ENCODE peak calls at places on chromosome 6, in seven cellular contexts. One of them, this sample, is unnamed.

GRCh38 chr6:159984268-159984786 is 15.4 kb downstream of the IGF2R start:
- DNase-seq in neuronal stem cell: no peak
- DNase-seq in H1: no peak
- DNase-seq in mesenchymal stem cell: peak
- DNase-seq in H9: no peak
- DNase-seq in mesendoderm: no peak
- DNase-seq in trophoblast cell: peak
- DNase-seq in this sample: peak

GRCh38 chr6:54694928-54695532 is 151.5 kb upstream of the FAM83B start:
- DNase-seq in neuronal stem cell: no peak
- DNase-seq in H1: no peak
- DNase-seq in mesenchymal stem cell: no peak
- DNase-seq in H9: no peak
- DNase-seq in mesendoderm: no peak
- DNase-seq in trophoblast cell: no peak
- DNase-seq in this sample: no peak

GRCh38 chr6:156190270-156190669 is 586.9 kb upstream of the ARID1B start:
- DNase-seq in neuronal stem cell: no peak
- DNase-seq in H1: no peak
- DNase-seq in mesenchymal stem cell: no peak
- DNase-seq in H9: no peak
- DNase-seq in mesendoderm: no peak
- DNase-seq in trophoblast cell: no peak
- DNase-seq in this sample: no peak

GRCh38 chr6:4316867-4317400 is 181.6 kb upstream of the ECI2 start:
- DNase-seq in neuronal stem cell: no peak
- DNase-seq in H1: no peak
- DNase-seq in mesenchymal stem cell: peak
- DNase-seq in H9: no peak
- DNase-seq in mesendoderm: peak
- DNase-seq in trophoblast cell: peak
- DNase-seq in this sample: peak

GRCh38 chr6:137699036-137699683 is 167.9 kb upstream of the TNFAIP3 start:
- DNase-seq in neuronal stem cell: no peak
- DNase-seq in H1: no peak
- DNase-seq in mesenchymal stem cell: peak
- DNase-seq in H9: no peak
- DNase-seq in mesendoderm: no peak
- DNase-seq in trophoblast cell: peak
- DNase-seq in this sample: peak

GRCh38 chr6:44064089-44064947 is 62.9 kb downstream of the MRPL14 start:
- DNase-seq in neuronal stem cell: no peak
- DNase-seq in H1: no peak
- DNase-seq in mesenchymal stem cell: peak
- DNase-seq in H9: no peak
- DNase-seq in mesendoderm: peak
- DNase-seq in trophoblast cell: peak
- DNase-seq in this sample: peak

GRCh38 chr6:157089851-157090250 is 233.5 kb downstream of the TMEM242 start:
- DNase-seq in neuronal stem cell: no peak
- DNase-seq in H1: no peak
- DNase-seq in mesenchymal stem cell: no peak
- DNase-seq in H9: peak
- DNase-seq in mesendoderm: peak
- DNase-seq in trophoblast cell: peak
- DNase-seq in this sample: no peak

GRCh38 chr6:127110712-127111111 is 7.8 kb upstream of the RSPO3 start:
- DNase-seq in neuronal stem cell: no peak
- DNase-seq in H1: no peak
- DNase-seq in mesenchymal stem cell: no peak
- DNase-seq in H9: no peak
- DNase-seq in mesendoderm: peak
- DNase-seq in trophoblast cell: no peak
- DNase-seq in this sample: no peak

GRCh38 chr6:15462717-15463525 is 199.9 kb downstream of the DTNBP1 start:
- DNase-seq in neuronal stem cell: no peak
- DNase-seq in H1: no peak
- DNase-seq in mesenchymal stem cell: no peak
- DNase-seq in H9: no peak
- DNase-seq in mesendoderm: no peak
- DNase-seq in trophoblast cell: peak
- DNase-seq in this sample: peak

GRCh38 chr6:31572041-31572911 is at the start of gene LTA:
- DNase-seq in neuronal stem cell: no peak
- DNase-seq in H1: no peak
- DNase-seq in mesenchymal stem cell: no peak
- DNase-seq in H9: no peak
- DNase-seq in mesendoderm: no peak
- DNase-seq in trophoblast cell: no peak
- DNase-seq in this sample: no peak

GRCh38 chr6:36662827-36663256 is 15.7 kb upstream of the CDKN1A start:
- DNase-seq in neuronal stem cell: no peak
- DNase-seq in H1: no peak
- DNase-seq in mesenchymal stem cell: no peak
- DNase-seq in H9: no peak
- DNase-seq in mesendoderm: no peak
- DNase-seq in trophoblast cell: peak
- DNase-seq in this sample: no peak

GRCh38 chr6:19303381-19303780 is 533.8 kb upstream of the ID4 start:
- DNase-seq in neuronal stem cell: no peak
- DNase-seq in H1: no peak
- DNase-seq in mesenchymal stem cell: no peak
- DNase-seq in H9: no peak
- DNase-seq in mesendoderm: no peak
- DNase-seq in trophoblast cell: no peak
- DNase-seq in this sample: no peak

GRCh38 chr6:159421586-159421985 is 252.4 kb downstream of the FNDC1 start:
- DNase-seq in neuronal stem cell: no peak
- DNase-seq in H1: peak
- DNase-seq in mesenchymal stem cell: no peak
- DNase-seq in H9: peak
- DNase-seq in mesendoderm: no peak
- DNase-seq in trophoblast cell: no peak
- DNase-seq in this sample: no peak

GRCh38 chr6:153231048-153231635 is 100.1 kb upstream of the RGS17 start:
- DNase-seq in neuronal stem cell: peak
- DNase-seq in H1: peak
- DNase-seq in mesenchymal stem cell: peak
- DNase-seq in H9: peak
- DNase-seq in mesendoderm: peak
- DNase-seq in trophoblast cell: peak
- DNase-seq in this sample: peak

GRCh38 chr6:111642463-111643158 is 36.9 kb upstream of the TRAF3IP2 start:
- DNase-seq in neuronal stem cell: no peak
- DNase-seq in H1: peak
- DNase-seq in mesenchymal stem cell: peak
- DNase-seq in H9: peak
- DNase-seq in mesendoderm: peak
- DNase-seq in trophoblast cell: peak
- DNase-seq in this sample: peak

GRCh38 chr6:98156580-98156979 is 677.8 kb upstream of the POU3F2 start:
- DNase-seq in neuronal stem cell: no peak
- DNase-seq in H1: no peak
- DNase-seq in mesenchymal stem cell: no peak
- DNase-seq in H9: no peak
- DNase-seq in mesendoderm: peak
- DNase-seq in trophoblast cell: no peak
- DNase-seq in this sample: no peak

GRCh38 chr6:159513074-159513473 is 180.0 kb downstream of the SOD2 start:
- DNase-seq in neuronal stem cell: no peak
- DNase-seq in H1: no peak
- DNase-seq in mesenchymal stem cell: no peak
- DNase-seq in H9: no peak
- DNase-seq in mesendoderm: no peak
- DNase-seq in trophoblast cell: no peak
- DNase-seq in this sample: no peak

GRCh38 chr6:320351-321157 is 28.3 kb downstream of the DUSP22 start:
- DNase-seq in neuronal stem cell: no peak
- DNase-seq in H1: no peak
- DNase-seq in mesenchymal stem cell: no peak
- DNase-seq in H9: no peak
- DNase-seq in mesendoderm: no peak
- DNase-seq in trophoblast cell: no peak
- DNase-seq in this sample: no peak
- H2BK5ac ChIP-seq in neuronal stem cell: no peak
- H2BK5ac ChIP-seq in H1: no peak
- H2BK5ac ChIP-seq in mesenchymal stem cell: no peak
- H2BK5ac ChIP-seq in H9: no peak
- H2BK5ac ChIP-seq in mesendoderm: no peak
- H2BK5ac ChIP-seq in trophoblast cell: no peak
- H2BK5ac ChIP-seq in this sample: no peak

GRCh38 chr6:33202799-33203198 is 1.7 kb upstream of the HSD17B8 start:
- DNase-seq in neuronal stem cell: no peak
- DNase-seq in H1: no peak
- DNase-seq in mesenchymal stem cell: no peak
- DNase-seq in H9: no peak
- DNase-seq in mesendoderm: no peak
- DNase-seq in trophoblast cell: no peak
- DNase-seq in this sample: no peak

GRCh38 chr6:33204165-33204414 is 365 bp upstream of the HSD17B8 start:
- DNase-seq in neuronal stem cell: no peak
- DNase-seq in H1: no peak
- DNase-seq in mesenchymal stem cell: no peak
- DNase-seq in H9: no peak
- DNase-seq in mesendoderm: no peak
- DNase-seq in trophoblast cell: no peak
- DNase-seq in this sample: no peak

GRCh38 chr6:33201935-33202334 is 1.3 kb downstream of the SLC39A7 start:
- DNase-seq in neuronal stem cell: no peak
- DNase-seq in H1: no peak
- DNase-seq in mesenchymal stem cell: no peak
- DNase-seq in H9: no peak
- DNase-seq in mesendoderm: no peak
- DNase-seq in trophoblast cell: no peak
- DNase-seq in this sample: no peak

GRCh38 chr6:33204415-33205171 is at the start of gene HSD17B8:
- DNase-seq in neuronal stem cell: peak
- DNase-seq in H1: peak
- DNase-seq in mesenchymal stem cell: peak
- DNase-seq in H9: peak
- DNase-seq in mesendoderm: peak
- DNase-seq in trophoblast cell: peak
- DNase-seq in this sample: peak

GRCh38 chr6:33203443-33204164 is 851 bp upstream of the HSD17B8 start:
- DNase-seq in neuronal stem cell: no peak
- DNase-seq in H1: no peak
- DNase-seq in mesenchymal stem cell: peak
- DNase-seq in H9: no peak
- DNase-seq in mesendoderm: no peak
- DNase-seq in trophoblast cell: no peak
- DNase-seq in this sample: no peak
- H3K9ac ChIP-seq in neuronal stem cell: no peak
- H3K9ac ChIP-seq in H1: no peak
- H3K9ac ChIP-seq in mesenchymal stem cell: peak
- H3K9ac ChIP-seq in H9: no peak
- H3K9ac ChIP-seq in mesendoderm: no peak
- H3K9ac ChIP-seq in trophoblast cell: no peak
- H3K9ac ChIP-seq in this sample: no peak

GRCh38 chr6:6317825-6318733 is 2.4 kb downstream of the F13A1 start:
- DNase-seq in neuronal stem cell: peak
- DNase-seq in H1: peak
- DNase-seq in mesenchymal stem cell: no peak
- DNase-seq in H9: peak
- DNase-seq in mesendoderm: no peak
- DNase-seq in trophoblast cell: no peak
- DNase-seq in this sample: no peak

GRCh38 chr6:6315660-6316059 is 4.8 kb downstream of the F13A1 start:
- DNase-seq in neuronal stem cell: peak
- DNase-seq in H1: peak
- DNase-seq in mesenchymal stem cell: peak
- DNase-seq in H9: peak
- DNase-seq in mesendoderm: peak
- DNase-seq in trophoblast cell: peak
- DNase-seq in this sample: peak

GRCh38 chr6:6317386-6317785 is 3.1 kb downstream of the F13A1 start:
- DNase-seq in neuronal stem cell: no peak
- DNase-seq in H1: no peak
- DNase-seq in mesenchymal stem cell: no peak
- DNase-seq in H9: no peak
- DNase-seq in mesendoderm: no peak
- DNase-seq in trophoblast cell: no peak
- DNase-seq in this sample: no peak

GRCh38 chr6:6313012-6313411 is 7.5 kb downstream of the F13A1 start:
- DNase-seq in neuronal stem cell: no peak
- DNase-seq in H1: no peak
- DNase-seq in mesenchymal stem cell: no peak
- DNase-seq in H9: no peak
- DNase-seq in mesendoderm: no peak
- DNase-seq in trophoblast cell: no peak
- DNase-seq in this sample: no peak

DNA sequence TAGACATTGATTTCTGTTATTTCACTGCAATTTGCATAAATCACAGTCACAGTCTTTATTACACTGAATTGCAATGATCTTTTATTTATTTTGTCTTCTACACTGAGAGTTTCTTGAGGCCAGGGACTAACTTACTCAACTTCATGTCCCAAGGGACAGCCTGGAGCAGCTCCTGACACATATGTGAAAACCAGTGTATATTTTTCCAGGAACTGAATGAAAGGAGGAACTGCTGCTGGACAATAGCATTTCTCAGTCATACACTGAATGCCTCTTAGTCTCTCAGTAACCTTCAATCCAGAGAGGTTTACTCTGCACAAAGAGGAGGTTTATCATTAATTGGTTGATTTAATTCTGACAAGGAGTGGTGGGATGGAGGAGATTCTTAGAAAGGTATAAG is 5.9 kb downstream of the F13A1 start:
- DNase-seq in neuronal stem cell: no peak
- DNase-seq in H1: no peak
- DNase-seq in mesenchymal stem cell: no peak
- DNase-seq in H9: no peak
- DNase-seq in mesendoderm: no peak
- DNase-seq in trophoblast cell: no peak
- DNase-seq in this sample: no peak
- H2BK5ac ChIP-seq in neuronal stem cell: no peak
- H2BK5ac ChIP-seq in H1: no peak
- H2BK5ac ChIP-seq in mesenchymal stem cell: no peak
- H2BK5ac ChIP-seq in H9: no peak
- H2BK5ac ChIP-seq in mesendoderm: no peak
- H2BK5ac ChIP-seq in trophoblast cell: no peak
- H2BK5ac ChIP-seq in this sample: no peak

GRCh38 chr6:149723262-149723661 is 5.4 kb upstream of the LATS1 start:
- DNase-seq in neuronal stem cell: no peak
- DNase-seq in H1: no peak
- DNase-seq in mesenchymal stem cell: no peak
- DNase-seq in H9: no peak
- DNase-seq in mesendoderm: no peak
- DNase-seq in trophoblast cell: no peak
- DNase-seq in this sample: no peak

GRCh38 chr6:149725785-149726184 is 7.9 kb upstream of the LATS1 start:
- DNase-seq in neuronal stem cell: no peak
- DNase-seq in H1: no peak
- DNase-seq in mesenchymal stem cell: no peak
- DNase-seq in H9: no peak
- DNase-seq in mesendoderm: no peak
- DNase-seq in trophoblast cell: peak
- DNase-seq in this sample: no peak

GRCh38 chr6:149719531-149719930 is 1.6 kb upstream of the LATS1 start:
- DNase-seq in neuronal stem cell: no peak
- DNase-seq in H1: no peak
- DNase-seq in mesenchymal stem cell: no peak
- DNase-seq in H9: no peak
- DNase-seq in mesendoderm: no peak
- DNase-seq in trophoblast cell: no peak
- DNase-seq in this sample: no peak

GRCh38 chr6:149727793-149728498 is 10.0 kb upstream of the LATS1 start:
- DNase-seq in neuronal stem cell: no peak
- DNase-seq in H1: no peak
- DNase-seq in mesenchymal stem cell: no peak
- DNase-seq in H9: no peak
- DNase-seq in mesendoderm: no peak
- DNase-seq in trophoblast cell: no peak
- DNase-seq in this sample: no peak

GRCh38 chr6:149723771-149724417 is 6.0 kb upstream of the LATS1 start:
- DNase-seq in neuronal stem cell: no peak
- DNase-seq in H1: no peak
- DNase-seq in mesenchymal stem cell: peak
- DNase-seq in H9: no peak
- DNase-seq in mesendoderm: peak
- DNase-seq in trophoblast cell: peak
- DNase-seq in this sample: peak
- H3K9ac ChIP-seq in neuronal stem cell: no peak
- H3K9ac ChIP-seq in H1: no peak
- H3K9ac ChIP-seq in mesenchymal stem cell: peak
- H3K9ac ChIP-seq in H9: no peak
- H3K9ac ChIP-seq in mesendoderm: no peak
- H3K9ac ChIP-seq in trophoblast cell: no peak
- H3K9ac ChIP-seq in this sample: no peak

This sample was measured in IMR-90.